ENCODE peak calls at places on chromosomes 16 and 17, in eight cellular contexts. O is dermis microvascular lymphatic vessel endothelial cell; M is HT-29; Q is iPS-NIHi11; J is right lobe of liver; V is GM04504; Y is astrocyte of the hippocampus; U is stimulated activated CD8-positive, alpha-beta memory T cell treated with anti-CD3 and anti-CD28 coated beads, Interleukin-12 subunit alpha, Interleukin-12 subunit beta, amount 100 ng/mL, for 4 hours. L is an unnamed sample.

GRCh38 chr17:81251943-81252301 is 12.8 kb downstream of the NDUFAF8 start:
- DNase-seq in V (no peak), U (no peak), Q (no peak), Y (no peak), M (no peak), O (no peak), J (no peak), L (no peak)

GRCh38 chr17:7166873-7167272 is 12.3 kb downstream of the ASGR1 start:
- DNase-seq in Y (no peak), Q (no peak), J (no peak), M (no peak), O (no peak), V (no peak), U (no peak), L (no peak)

GRCh38 chr17:83194761-83195329 is 115.4 kb downstream of the METRNL start:
- DNase-seq in J (peak; percentile 48), Y (peak; percentile 33), U (no peak), Q (no peak), M (no peak), O (no peak), V (no peak), L (no peak)

GRCh38 chr16:15602285-15603044 is 40.5 kb downstream of the MARF1 start:
- DNase-seq in M (no peak), O (no peak), J (no peak), U (no peak), V (no peak), Y (no peak), Q (no peak), L (no peak)

GRCh38 chr16:66895999-66896398 is 15.7 kb downstream of the PDP2 start:
- DNase-seq in Q (no peak), V (no peak), O (no peak), Y (no peak), M (no peak), J (peak; percentile 22), U (no peak), L (no peak)

GRCh38 chr17:77704048-77704815 is 254.3 kb upstream of the TNRC6C start:
- DNase-seq in V (no peak), O (no peak), Y (no peak), Q (no peak), U (no peak), M (no peak), J (no peak), L (no peak)

GRCh38 chr16:23319861-23320615 is 17.9 kb downstream of the SCNN1B start:
- DNase-seq in O (no peak), Q (no peak), J (no peak), M (no peak), Y (no peak), U (no peak), V (no peak), L (no peak)

GRCh38 chr17:64240741-64241347 is 22.2 kb downstream of the TEX2 start:
- DNase-seq in Q (no peak), Y (peak; percentile 34), J (no peak), O (peak; percentile 90), U (no peak), V (peak; percentile 98), M (no peak), L (peak; percentile 65)

GRCh38 chr17:41530062-41531048 is 2.2 kb upstream of the KRT19 start:
- DNase-seq in J (no peak), Y (peak; percentile 90), O (peak; percentile 83), U (no peak), M (peak; percentile 95), V (peak; percentile 58), Q (no peak), L (peak; percentile 86)

GRCh38 chr16:65413861-65414260 is 292.0 kb upstream of the CDH11 start:
- DNase-seq in J (no peak), U (no peak), O (no peak), V (no peak), Q (no peak), M (no peak), Y (no peak), L (no peak)

GRCh38 chr16:3157229-3158013 is 22.6 kb downstream of the ZNF213 start:
- DNase-seq in Y (peak; percentile 88), O (peak; percentile 81), V (peak; percentile 83), U (peak; percentile 45), J (no peak), Q (no peak), M (peak; percentile 97), L (peak; percentile 96)

GRCh38 chr17:64150237-64151015 is 20.5 kb upstream of the ERN1 start:
- DNase-seq in Y (no peak), J (peak; percentile 90), V (no peak), M (peak; percentile 23), U (no peak), O (no peak), Q (no peak), L (no peak)

GRCh38 chr16:73018796-73019455 is 29.0 kb downstream of the ZFHX3 start:
- DNase-seq in U (no peak), Y (no peak), M (no peak), V (no peak), J (no peak), O (no peak), Q (no peak), L (no peak)

GRCh38 chr16:50814541-50814940 is 72.7 kb downstream of the CYLD start:
- DNase-seq in O (no peak), Q (no peak), M (no peak), J (no peak), U (no peak), Y (no peak), V (no peak), L (no peak)

GRCh38 chr17:51850206-51850605 is 308.3 kb downstream of the CA10 start:
- DNase-seq in Y (no peak), Q (peak; percentile 9), O (no peak), U (no peak), J (no peak), V (no peak), M (peak; percentile 19), L (no peak)

GRCh38 chr16:85238233-85238647 is 126.0 kb upstream of the CIBAR2 start:
- DNase-seq in J (no peak), U (no peak), Y (peak; percentile 91), V (no peak), M (no peak), Q (peak; percentile 75), O (peak; percentile 54), L (no peak)

GRCh38 chr16:54923055-54923473 is 7.6 kb upstream of the IRX5 start:
- DNase-seq in M (no peak), V (no peak), J (no peak), Q (no peak), O (no peak), U (no peak), Y (no peak), L (no peak)

GRCh38 chr17:1203111-1203966 is 23.6 kb upstream of the ABR start:
- DNase-seq in Q (peak; percentile 98), O (peak; percentile 77), M (no peak), Y (peak; percentile 81), U (peak; percentile 29), J (peak; percentile 72), V (no peak), L (peak; percentile 29)

GRCh38 chr17:29571883-29572681 is 3.6 kb downstream of the TP53I13 start:
- DNase-seq in U (no peak), M (no peak), Q (no peak), Y (no peak), O (no peak), V (no peak), J (peak; percentile 60), L (no peak)

GRCh38 chr16:89363621-89364393 is 126.6 kb downstream of the ANKRD11 start:
- DNase-seq in O (peak; percentile 95), J (peak; percentile 47), Q (no peak), V (peak; percentile 25), M (peak; percentile 50), U (no peak), Y (peak; percentile 76), L (no peak)

GRCh38 chr16:82062645-82063058 is 27.6 kb downstream of the HSD17B2 start:
- DNase-seq in Y (no peak), V (peak; percentile 78), Q (no peak), M (no peak), U (no peak), O (no peak), J (no peak), L (no peak)

L was measured in amniotic stem cell.